ENCODE peak calls at places on chromosome 10, in four cellular contexts. K is endothelial cell of umbilical vein, O is PC-3, F is fibroblast of lung. E is an unnamed sample.

GRCh38 chr10:77925795-77926565 is 575 bp downstream of the DLG5 start:
- DNase-seq in K (peak), O (peak), F (peak), E (peak)

GRCh38 chr10:131856441-131857094 is 44.2 kb upstream of the PPP2R2D start:
- DNase-seq in F (no peak), K (no peak), O (no peak), E (no peak)

GRCh38 chr10:118102116-118102515 is 55.4 kb upstream of the RAB11FIP2 start:
- DNase-seq in F (no peak), O (no peak), K (no peak), E (peak)

GRCh38 chr10:29688230-29688634 is 53.5 kb upstream of the SVIL start:
- DNase-seq in O (no peak), K (peak), F (no peak), E (no peak)

GRCh38 chr10:6202098-6202683 is 541 bp upstream of the PFKFB3 start:
- DNase-seq in K (no peak), F (no peak), O (no peak), E (no peak)

GRCh38 chr10:25142465-25142864 is 32.3 kb upstream of the GPR158 start:
- DNase-seq in K (no peak), O (no peak), F (no peak), E (no peak)

GRCh38 chr10:111209666-111210065 is 132.8 kb downstream of the ADRA2A start:
- DNase-seq in O (no peak), F (no peak), K (no peak), E (no peak)

GRCh38 chr10:44821290-44821689 is 89.8 kb upstream of the TMEM72 start:
- DNase-seq in F (no peak), O (peak), K (no peak), E (no peak)

GRCh38 chr10:73915206-73915851 is 4.4 kb downstream of the PLAU start:
- DNase-seq in F (no peak), O (peak), K (no peak), E (no peak)
- H3K4me3 ChIP-seq in F (no peak), O (peak), K (no peak), E (no peak)

GRCh38 chr10:36766921-36767320 is 358.5 kb upstream of the ANKRD30A start:
- DNase-seq in K (no peak), O (no peak), F (no peak), E (no peak)
- H3K9ac ChIP-seq in K (no peak), O (no peak), F (no peak), E (no peak)

GRCh38 chr10:124385627-124386185 is 33.0 kb downstream of the OAT start:
- DNase-seq in K (no peak), F (no peak), O (no peak), E (no peak)
- H3K4me3 ChIP-seq in K (no peak), F (no peak), O (no peak), E (no peak)

GRCh38 chr10:3068968-3069737 is 1.8 kb downstream of the PFKP start:
- DNase-seq in F (peak), K (no peak), O (no peak), E (peak)

GRCh38 chr10:3067859-3068179 is 471 bp downstream of the PFKP start:
- DNase-seq in O (no peak), F (no peak), K (no peak), E (no peak)

GRCh38 chr10:3067045-3067858 is at the start of gene PFKP:
- DNase-seq in F (no peak), K (no peak), O (no peak), E (peak)

GRCh38 chr10:3069876-3070275 is 2.5 kb downstream of the PFKP start:
- DNase-seq in F (no peak), O (no peak), K (no peak), E (no peak)

DNA sequence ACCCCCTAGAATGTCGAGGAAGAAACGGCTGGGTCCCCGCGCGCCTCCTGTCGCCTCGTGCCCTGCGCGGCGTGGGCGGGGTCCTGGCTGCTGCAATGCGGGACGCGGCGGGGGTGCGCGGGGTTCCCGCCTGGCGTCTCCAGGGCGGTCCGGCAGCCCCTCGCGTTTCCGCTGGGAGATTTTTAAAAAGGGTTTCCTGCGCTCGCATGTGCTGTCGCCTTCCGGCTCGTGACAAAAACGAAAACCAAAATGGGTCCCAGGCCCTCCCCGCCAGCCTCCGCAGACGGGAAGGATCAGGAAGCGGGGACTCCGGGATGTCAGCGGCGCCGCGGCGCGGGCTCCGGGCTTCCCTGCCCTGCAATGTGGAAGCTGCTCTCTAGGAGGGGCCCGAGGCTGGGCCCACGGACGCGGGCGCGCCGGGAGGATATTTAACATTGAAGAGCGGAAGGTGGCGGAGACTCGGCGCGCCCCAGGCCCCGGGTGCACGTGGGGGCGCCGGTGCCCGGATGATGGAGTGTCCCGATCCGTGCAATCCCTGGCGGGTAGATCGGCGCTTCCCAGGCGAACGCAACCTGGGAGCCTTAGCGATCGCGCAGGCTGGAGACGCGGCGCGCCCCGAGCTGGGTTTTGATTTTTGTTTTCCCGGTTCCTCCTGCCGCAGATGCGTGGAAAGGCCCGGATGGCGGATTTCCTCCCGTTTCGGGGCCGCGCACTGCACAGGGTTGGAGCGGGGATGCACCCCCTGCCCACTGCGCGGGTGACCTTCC is 1.0 kb downstream of the PFKP start:
- DNase-seq in K (peak), F (peak), O (peak), E (peak)
- H3K9ac ChIP-seq in K (peak), F (peak), O (peak), E (peak)

DNA sequence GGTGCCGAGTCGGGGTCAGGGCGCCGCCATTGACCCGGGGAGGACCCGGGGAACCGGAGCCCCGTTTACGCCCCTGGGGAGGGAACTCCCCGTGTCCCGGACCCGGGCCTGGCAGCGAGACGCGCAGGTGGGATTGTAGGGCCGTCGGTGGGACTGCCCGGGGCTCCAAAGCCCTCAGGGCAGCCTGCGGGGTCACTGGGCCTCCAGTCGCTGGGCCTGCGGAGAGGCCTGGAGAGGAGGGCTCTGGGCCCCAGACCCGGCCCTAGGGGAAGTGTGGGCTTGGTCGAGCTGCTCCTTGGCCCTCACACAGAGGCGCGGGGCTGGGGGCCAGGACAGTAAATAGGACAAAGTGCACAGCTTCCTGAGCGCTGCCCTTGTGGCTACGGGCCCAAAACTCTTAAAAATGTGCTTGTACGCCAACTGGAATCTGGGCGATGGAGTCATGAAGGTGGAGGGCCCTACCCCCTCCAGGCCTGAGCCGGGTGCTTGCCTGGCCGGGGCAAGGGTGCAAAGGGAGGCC is 657 bp downstream of the ECHDC3 start:
- DNase-seq in K (no peak), O (no peak), F (peak), E (no peak)
- H3K4me3 ChIP-seq in K (peak), O (no peak), F (peak), E (peak)

DNA sequence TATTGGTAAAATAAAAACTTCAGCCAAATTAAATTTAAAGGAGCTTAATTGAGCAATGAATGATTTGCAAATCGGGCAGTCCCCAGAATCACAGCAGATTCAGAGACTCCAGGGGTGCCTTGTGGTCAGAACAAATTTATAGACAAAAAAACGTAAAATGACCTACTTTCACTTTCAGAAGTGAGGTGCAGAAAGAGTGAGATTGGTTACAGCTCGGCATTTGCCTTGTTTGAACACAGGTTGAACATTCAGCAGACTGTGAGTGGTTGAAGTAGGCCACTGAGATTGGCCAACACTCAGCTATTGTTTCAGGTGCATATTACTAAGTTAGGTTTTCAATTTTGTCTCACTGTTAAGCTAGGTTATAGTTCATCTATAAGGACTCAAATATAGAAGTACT is 153.4 kb downstream of the BICC1 start:
- DNase-seq in O (peak), F (peak), K (no peak), E (no peak)
- H3K9ac ChIP-seq in O (peak), F (no peak), K (no peak), E (peak)

GRCh38 chr10:103188853-103189252 is 4.2 kb downstream of the NT5C2 start:
- DNase-seq in O (peak), K (no peak), F (peak), E (peak)
- H3K4me3 ChIP-seq in O (peak), K (no peak), F (no peak), E (peak)

DNA sequence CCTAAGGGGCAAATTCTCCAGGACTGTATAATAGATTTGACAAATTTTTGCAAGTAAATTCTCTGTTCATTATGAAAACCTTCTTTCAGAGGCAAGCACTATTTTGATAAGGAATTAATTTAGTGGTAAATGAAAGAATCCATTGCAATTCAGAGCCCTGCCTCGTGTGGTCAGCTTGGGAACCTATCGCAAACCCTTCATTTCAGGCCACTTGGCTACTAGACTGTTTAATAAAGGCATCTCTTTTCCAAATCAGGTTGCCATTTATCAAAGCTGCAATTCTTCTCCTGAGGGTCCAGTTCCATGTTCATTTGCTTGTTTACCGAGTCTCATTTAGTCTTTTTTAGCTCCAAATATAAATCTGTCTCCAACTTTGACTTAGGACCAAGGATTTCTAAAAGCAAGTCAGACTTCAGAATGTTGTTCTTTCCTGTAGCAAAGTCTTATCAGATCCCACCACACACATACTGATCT is 28.4 kb downstream of the PPP1R3C start:
- DNase-seq in O (no peak), F (no peak), K (peak), E (peak)
- H3K9ac ChIP-seq in O (no peak), F (no peak), K (no peak), E (peak)

E was measured in adipocyte.